ENCODE peak calls at places on chromosome 17, in nine cellular contexts. P, E, S, C, Z, R, D, N and K are unnamed samples.

GRCh38 chr17:12623220-12623848 is 42.4 kb upstream of the MYOCD start:
- DNase-seq in P (no peak), E (no peak), S (no peak), C (no peak), Z (no peak), R (no peak), D (no peak), N (no peak), K (no peak)

GRCh38 chr17:66978514-66979061 is 14.1 kb downstream of the CACNG4 start:
- DNase-seq in P (no peak), E (no peak), S (no peak), C (no peak), Z (no peak), R (no peak), D (peak; percentile 86), N (no peak), K (no peak)

GRCh38 chr17:79305831-79306687 is 231.4 kb downstream of the ENGASE start:
- DNase-seq in P (no peak), E (no peak), S (no peak), C (no peak), Z (no peak), R (no peak), D (peak; percentile 52), N (no peak), K (no peak)

GRCh38 chr17:75688209-75688771 is 21.2 kb downstream of the SAP30BP start:
- DNase-seq in P (peak; percentile 36), E (peak; percentile 43), S (no peak), C (no peak), Z (no peak), R (no peak), D (no peak), N (no peak), K (no peak)

GRCh38 chr17:18093616-18094408 is 6.1 kb downstream of the DRG2 start:
- DNase-seq in P (peak; percentile 91), E (no peak), S (peak; percentile 83), C (no peak), Z (no peak), R (no peak), D (peak; percentile 81), N (peak; percentile 66), K (peak; percentile 31)

GRCh38 chr17:80812362-80813088 is 179.1 kb upstream of the CHMP6 start:
- DNase-seq in P (no peak), E (peak; percentile 31), S (no peak), C (no peak), Z (no peak), R (no peak), D (no peak), N (no peak), K (peak; percentile 7)

GRCh38 chr17:16934133-16934795 is 37.7 kb downstream of the TNFRSF13B start:
- DNase-seq in P (no peak), E (peak; percentile 55), S (no peak), C (no peak), Z (no peak), R (no peak), D (no peak), N (no peak), K (peak; percentile 23)

GRCh38 chr17:27573971-27574525 is 56.9 kb upstream of the LGALS9 start:
- DNase-seq in P (peak; percentile 64), E (no peak), S (peak; percentile 69), C (no peak), Z (no peak), R (no peak), D (no peak), N (no peak), K (no peak)

GRCh38 chr17:83056583-83057396 is 22.6 kb upstream of the METRNL start:
- DNase-seq in P (no peak), E (peak; percentile 64), S (no peak), C (no peak), Z (peak; percentile 42), R (no peak), D (no peak), N (peak; percentile 58), K (peak; percentile 35)

GRCh38 chr17:38728290-38728831 is 1.8 kb upstream of the CISD3 start:
- DNase-seq in P (no peak), E (no peak), S (no peak), C (peak; percentile 87), Z (no peak), R (no peak), D (no peak), N (no peak), K (no peak)

GRCh38 chr17:42531455-42532354 is 4.3 kb upstream of the NAGLU start:
- DNase-seq in P (peak; percentile 74), E (peak; percentile 88), S (peak; percentile 34), C (peak; percentile 68), Z (peak; percentile 83), R (no peak), D (peak; percentile 79), N (no peak), K (peak; percentile 91)

GRCh38 chr17:32998111-32998892 is 6.7 kb downstream of the SPACA3 start:
- DNase-seq in P (peak; percentile 71), E (peak; percentile 82), S (peak; percentile 68), C (peak; percentile 72), Z (peak; percentile 80), R (no peak), D (peak; percentile 82), N (peak; percentile 80), K (peak; percentile 92)

GRCh38 chr17:28725166-28725659 is 820 bp downstream of the TLCD1 start:
- DNase-seq in P (peak; percentile 86), E (no peak), S (peak; percentile 65), C (no peak), Z (no peak), R (no peak), D (no peak), N (no peak), K (peak; percentile 78)

GRCh38 chr17:951388-952132 is 28.0 kb downstream of the NXN start:
- DNase-seq in P (peak; percentile 94), E (no peak), S (peak; percentile 89), C (no peak), Z (no peak), R (no peak), D (no peak), N (no peak), K (peak; percentile 96)

GRCh38 chr17:75006653-75007052 is 5.8 kb upstream of the MRPL58 start:
- DNase-seq in P (no peak), E (no peak), S (no peak), C (no peak), Z (no peak), R (no peak), D (no peak), N (no peak), K (no peak)

GRCh38 chr17:76869878-76870714 is 1.9 kb downstream of the MGAT5B start:
- DNase-seq in P (peak; percentile 16), E (no peak), S (peak; percentile 12), C (no peak), Z (no peak), R (no peak), D (no peak), N (no peak), K (no peak)

GRCh38 chr17:76867578-76868175 is 527 bp upstream of the MGAT5B start:
- DNase-seq in P (peak; percentile 65), E (no peak), S (peak; percentile 60), C (no peak), Z (no peak), R (no peak), D (no peak), N (no peak), K (no peak)

GRCh38 chr17:76868176-76868668 is at the start of gene MGAT5B:
- DNase-seq in P (peak; percentile 73), E (peak; percentile 91), S (peak; percentile 76), C (peak; percentile 78), Z (peak; percentile 87), R (no peak), D (peak; percentile 88), N (peak; percentile 58), K (peak; percentile 93)

GRCh38 chr17:76869209-76869877 is 1.1 kb downstream of the MGAT5B start:
- DNase-seq in P (no peak), E (no peak), S (no peak), C (no peak), Z (no peak), R (no peak), D (no peak), N (no peak), K (no peak)

GRCh38 chr17:76868669-76869208 is 535 bp downstream of the MGAT5B start:
- DNase-seq in P (no peak), E (no peak), S (no peak), C (no peak), Z (no peak), R (no peak), D (no peak), N (no peak), K (no peak)
- H3K4me3 ChIP-seq in P (no peak overlapping the region), E (peak overlapping the region; percentile 40), S (peak overlapping the region; percentile 41), C (no peak overlapping the region), Z (peak overlapping the region; percentile 42), R (no peak overlapping the region), D (peak overlapping the region; percentile 27), N (peak overlapping the region; percentile 44), K (peak overlapping the region; percentile 44)

GRCh38 chr17:40942553-40942952 is 5.1 kb upstream of the KRT23 start:
- DNase-seq in P (no peak), E (no peak), S (no peak), C (no peak), Z (no peak), R (no peak), D (no peak), N (no peak), K (no peak)
- H3K4me1 ChIP-seq in P (no peaks in the 10 kb centered on the region), E (no peaks in the 10 kb centered on the region), S (no peaks in the 10 kb centered on the region), C (no peaks in the 10 kb centered on the region), Z (no peaks in the 10 kb centered on the region), R (no peaks in the 10 kb centered on the region), D (no peaks in the 10 kb centered on the region), N (no peaks in the 10 kb centered on the region), K (peaks cover 20% of the 10 kb centered on the region)

GRCh38 chr17:70327279-70327678 is 157.9 kb downstream of the KCNJ2 start:
- DNase-seq in P (no peak), E (no peak), S (no peak), C (no peak), Z (no peak), R (no peak), D (no peak), N (no peak), K (no peak)

GRCh38 chr17:70324031-70324430 is 154.7 kb downstream of the KCNJ2 start:
- DNase-seq in P (no peak), E (no peak), S (no peak), C (no peak), Z (no peak), R (no peak), D (no peak), N (no peak), K (no peak)

GRCh38 chr17:70323269-70323668 is 153.9 kb downstream of the KCNJ2 start:
- DNase-seq in P (peak; percentile 9), E (no peak), S (no peak), C (no peak), Z (no peak), R (no peak), D (no peak), N (no peak), K (no peak)

GRCh38 chr17:70329751-70330150 is 160.4 kb downstream of the KCNJ2 start:
- DNase-seq in P (no peak), E (no peak), S (no peak), C (no peak), Z (no peak), R (no peak), D (no peak), N (no peak), K (no peak)

GRCh38 chr17:70327723-70328122 is 158.4 kb downstream of the KCNJ2 start:
- DNase-seq in P (no peak), E (no peak), S (no peak), C (no peak), Z (no peak), R (no peak), D (no peak), N (no peak), K (no peak)
- H3K9me3 ChIP-seq in P (peaks cover 6% of the 10 kb centered on the region), E (no peaks in the 10 kb centered on the region), S (no peaks in the 10 kb centered on the region), C (no peaks in the 10 kb centered on the region), Z (no peaks in the 10 kb centered on the region), R (no peaks in the 10 kb centered on the region), D (no peaks in the 10 kb centered on the region), N (no peaks in the 10 kb centered on the region), K (no peaks in the 10 kb centered on the region)

GRCh38 chr17:31917065-31917529 is 15.6 kb upstream of the UTP6 start:
- DNase-seq in P (no peak), E (peak; percentile 61), S (no peak), C (no peak), Z (no peak), R (no peak), D (no peak), N (no peak), K (no peak)
- H3K4me3 ChIP-seq in P (no peak overlapping the region), E (no peak overlapping the region), S (no peak overlapping the region), C (no peak overlapping the region), Z (no peak overlapping the region), R (peak overlapping the region; percentile 17), D (no peak overlapping the region), N (peak overlapping the region; percentile 24), K (no peak overlapping the region)